ENCODE peak calls at places on chromosomes 3 and 15, in ten cellular contexts. One of them, this sample, is unnamed.

GRCh38 chr15:52427804-52428203 is 100.9 kb downstream of the MYO5A start:
- DNase-seq in H7: no peak
- DNase-seq in stimulated activated CD4-positive, alpha-beta T cell treated with anti-CD3 and anti-CD28 coated beads, Interleukin-15, amount 100 ng/mL, for 1 hour: no peak
- DNase-seq in neural crest cell: no peak
- DNase-seq in GM18507: peak; percentile 9
- DNase-seq in GM03348: peak; percentile 62
- DNase-seq in SW480: no peak
- DNase-seq in stimulated activated CD8-positive, alpha-beta memory T cell treated with anti-CD3 and anti-CD28 coated beads, Interleukin-4, amount 100 ng/mL, for 24 hours: no peak
- DNase-seq in activated T-cell treated with anti-CD3 and anti-CD28 coated beads for 1 hour: no peak
- DNase-seq in NCI-H1436: no peak
- DNase-seq in this sample: no peak

GRCh38 chr15:99427210-99427609 is 138.6 kb upstream of the MEF2A start:
- DNase-seq in stimulated activated CD4-positive, alpha-beta T cell treated with anti-CD3 and anti-CD28 coated beads, Interleukin-15, amount 100 ng/mL, for 1 hour: no peak
- DNase-seq in activated T-cell treated with anti-CD3 and anti-CD28 coated beads for 1 hour: no peak
- DNase-seq in neural crest cell: no peak
- DNase-seq in GM03348: no peak
- DNase-seq in NCI-H1436: no peak
- DNase-seq in GM18507: no peak
- DNase-seq in SW480: no peak
- DNase-seq in stimulated activated CD8-positive, alpha-beta memory T cell treated with anti-CD3 and anti-CD28 coated beads, Interleukin-4, amount 100 ng/mL, for 24 hours: no peak
- DNase-seq in H7: no peak
- DNase-seq in this sample: no peak

GRCh38 chr3:125163739-125164601 is 48.6 kb downstream of the SLC12A8 start:
- DNase-seq in neural crest cell: no peak
- DNase-seq in stimulated activated CD8-positive, alpha-beta memory T cell treated with anti-CD3 and anti-CD28 coated beads, Interleukin-4, amount 100 ng/mL, for 24 hours: no peak
- DNase-seq in GM03348: no peak
- DNase-seq in H7: peak; percentile 78
- DNase-seq in SW480: no peak
- DNase-seq in GM18507: no peak
- DNase-seq in NCI-H1436: no peak
- DNase-seq in stimulated activated CD4-positive, alpha-beta T cell treated with anti-CD3 and anti-CD28 coated beads, Interleukin-15, amount 100 ng/mL, for 1 hour: no peak
- DNase-seq in activated T-cell treated with anti-CD3 and anti-CD28 coated beads for 1 hour: no peak
- DNase-seq in this sample: no peak

GRCh38 chr15:32936283-32936918 is 218.6 kb downstream of the GREM1 start:
- DNase-seq in activated T-cell treated with anti-CD3 and anti-CD28 coated beads for 1 hour: no peak
- DNase-seq in SW480: no peak
- DNase-seq in stimulated activated CD4-positive, alpha-beta T cell treated with anti-CD3 and anti-CD28 coated beads, Interleukin-15, amount 100 ng/mL, for 1 hour: no peak
- DNase-seq in neural crest cell: no peak
- DNase-seq in H7: no peak
- DNase-seq in GM03348: peak; percentile 35
- DNase-seq in stimulated activated CD8-positive, alpha-beta memory T cell treated with anti-CD3 and anti-CD28 coated beads, Interleukin-4, amount 100 ng/mL, for 24 hours: no peak
- DNase-seq in NCI-H1436: no peak
- DNase-seq in GM18507: no peak
- DNase-seq in this sample: no peak

GRCh38 chr15:22902981-22903380 is 64.5 kb downstream of the NIPA2 start:
- DNase-seq in stimulated activated CD4-positive, alpha-beta T cell treated with anti-CD3 and anti-CD28 coated beads, Interleukin-15, amount 100 ng/mL, for 1 hour: no peak
- DNase-seq in SW480: no peak
- DNase-seq in H7: peak; percentile 19
- DNase-seq in GM18507: no peak
- DNase-seq in GM03348: no peak
- DNase-seq in neural crest cell: no peak
- DNase-seq in NCI-H1436: no peak
- DNase-seq in stimulated activated CD8-positive, alpha-beta memory T cell treated with anti-CD3 and anti-CD28 coated beads, Interleukin-4, amount 100 ng/mL, for 24 hours: no peak
- DNase-seq in activated T-cell treated with anti-CD3 and anti-CD28 coated beads for 1 hour: no peak
- DNase-seq in this sample: no peak

GRCh38 chr3:70049761-70050160 is 50.2 kb downstream of the SAMMSON start:
- DNase-seq in stimulated activated CD4-positive, alpha-beta T cell treated with anti-CD3 and anti-CD28 coated beads, Interleukin-15, amount 100 ng/mL, for 1 hour: no peak
- DNase-seq in activated T-cell treated with anti-CD3 and anti-CD28 coated beads for 1 hour: no peak
- DNase-seq in stimulated activated CD8-positive, alpha-beta memory T cell treated with anti-CD3 and anti-CD28 coated beads, Interleukin-4, amount 100 ng/mL, for 24 hours: no peak
- DNase-seq in GM18507: no peak
- DNase-seq in H7: no peak
- DNase-seq in NCI-H1436: no peak
- DNase-seq in neural crest cell: no peak
- DNase-seq in SW480: no peak
- DNase-seq in GM03348: no peak
- DNase-seq in this sample: no peak

GRCh38 chr3:99637041-99637380 is 1.4 kb upstream of the COL8A1 start:
- DNase-seq in neural crest cell: no peak
- DNase-seq in SW480: no peak
- DNase-seq in stimulated activated CD8-positive, alpha-beta memory T cell treated with anti-CD3 and anti-CD28 coated beads, Interleukin-4, amount 100 ng/mL, for 24 hours: no peak
- DNase-seq in stimulated activated CD4-positive, alpha-beta T cell treated with anti-CD3 and anti-CD28 coated beads, Interleukin-15, amount 100 ng/mL, for 1 hour: no peak
- DNase-seq in H7: peak; percentile 35
- DNase-seq in GM18507: no peak
- DNase-seq in GM03348: no peak
- DNase-seq in activated T-cell treated with anti-CD3 and anti-CD28 coated beads for 1 hour: no peak
- DNase-seq in NCI-H1436: no peak
- DNase-seq in this sample: no peak

GRCh38 chr3:47017504-47018268 is 38.2 kb downstream of the NBEAL2 start:
- DNase-seq in stimulated activated CD8-positive, alpha-beta memory T cell treated with anti-CD3 and anti-CD28 coated beads, Interleukin-4, amount 100 ng/mL, for 24 hours: no peak
- DNase-seq in H7: no peak
- DNase-seq in SW480: peak; percentile 39
- DNase-seq in stimulated activated CD4-positive, alpha-beta T cell treated with anti-CD3 and anti-CD28 coated beads, Interleukin-15, amount 100 ng/mL, for 1 hour: no peak
- DNase-seq in activated T-cell treated with anti-CD3 and anti-CD28 coated beads for 1 hour: no peak
- DNase-seq in GM03348: no peak
- DNase-seq in NCI-H1436: no peak
- DNase-seq in GM18507: no peak
- DNase-seq in neural crest cell: no peak
- DNase-seq in this sample: no peak

GRCh38 chr3:11118181-11118682 is 36.1 kb upstream of the HRH1 start:
- DNase-seq in neural crest cell: no peak
- DNase-seq in stimulated activated CD8-positive, alpha-beta memory T cell treated with anti-CD3 and anti-CD28 coated beads, Interleukin-4, amount 100 ng/mL, for 24 hours: no peak
- DNase-seq in stimulated activated CD4-positive, alpha-beta T cell treated with anti-CD3 and anti-CD28 coated beads, Interleukin-15, amount 100 ng/mL, for 1 hour: no peak
- DNase-seq in NCI-H1436: no peak
- DNase-seq in GM03348: peak; percentile 78
- DNase-seq in GM18507: no peak
- DNase-seq in H7: no peak
- DNase-seq in SW480: no peak
- DNase-seq in activated T-cell treated with anti-CD3 and anti-CD28 coated beads for 1 hour: no peak
- DNase-seq in this sample: no peak

GRCh38 chr3:116971531-116971930 is 262.0 kb downstream of the TUSC7 start:
- DNase-seq in stimulated activated CD8-positive, alpha-beta memory T cell treated with anti-CD3 and anti-CD28 coated beads, Interleukin-4, amount 100 ng/mL, for 24 hours: no peak
- DNase-seq in stimulated activated CD4-positive, alpha-beta T cell treated with anti-CD3 and anti-CD28 coated beads, Interleukin-15, amount 100 ng/mL, for 1 hour: no peak
- DNase-seq in NCI-H1436: no peak
- DNase-seq in H7: no peak
- DNase-seq in GM18507: no peak
- DNase-seq in neural crest cell: no peak
- DNase-seq in SW480: no peak
- DNase-seq in activated T-cell treated with anti-CD3 and anti-CD28 coated beads for 1 hour: no peak
- DNase-seq in GM03348: no peak
- DNase-seq in this sample: no peak

GRCh38 chr3:44439499-44440295 is 37.8 kb downstream of the ZNF445 start:
- DNase-seq in H7: no peak
- DNase-seq in NCI-H1436: no peak
- DNase-seq in stimulated activated CD8-positive, alpha-beta memory T cell treated with anti-CD3 and anti-CD28 coated beads, Interleukin-4, amount 100 ng/mL, for 24 hours: peak; percentile 58
- DNase-seq in stimulated activated CD4-positive, alpha-beta T cell treated with anti-CD3 and anti-CD28 coated beads, Interleukin-15, amount 100 ng/mL, for 1 hour: peak; percentile 13
- DNase-seq in neural crest cell: no peak
- DNase-seq in GM03348: no peak
- DNase-seq in SW480: no peak
- DNase-seq in activated T-cell treated with anti-CD3 and anti-CD28 coated beads for 1 hour: peak; percentile 12
- DNase-seq in GM18507: peak; percentile 40
- DNase-seq in this sample: peak; percentile 63

GRCh38 chr3:102400142-102400541 is 34.7 kb upstream of the ZPLD1 start:
- DNase-seq in H7: no peak
- DNase-seq in SW480: no peak
- DNase-seq in GM03348: no peak
- DNase-seq in NCI-H1436: no peak
- DNase-seq in neural crest cell: no peak
- DNase-seq in GM18507: no peak
- DNase-seq in stimulated activated CD4-positive, alpha-beta T cell treated with anti-CD3 and anti-CD28 coated beads, Interleukin-15, amount 100 ng/mL, for 1 hour: no peak
- DNase-seq in activated T-cell treated with anti-CD3 and anti-CD28 coated beads for 1 hour: no peak
- DNase-seq in stimulated activated CD8-positive, alpha-beta memory T cell treated with anti-CD3 and anti-CD28 coated beads, Interleukin-4, amount 100 ng/mL, for 24 hours: no peak
- DNase-seq in this sample: no peak

GRCh38 chr15:25838191-25838870 is 24.8 kb downstream of the ATP10A start:
- DNase-seq in SW480: no peak
- DNase-seq in neural crest cell: no peak
- DNase-seq in activated T-cell treated with anti-CD3 and anti-CD28 coated beads for 1 hour: no peak
- DNase-seq in GM18507: no peak
- DNase-seq in stimulated activated CD8-positive, alpha-beta memory T cell treated with anti-CD3 and anti-CD28 coated beads, Interleukin-4, amount 100 ng/mL, for 24 hours: no peak
- DNase-seq in GM03348: no peak
- DNase-seq in NCI-H1436: no peak
- DNase-seq in stimulated activated CD4-positive, alpha-beta T cell treated with anti-CD3 and anti-CD28 coated beads, Interleukin-15, amount 100 ng/mL, for 1 hour: no peak
- DNase-seq in H7: no peak
- DNase-seq in this sample: no peak

GRCh38 chr3:34998905-34999304 is 640.4 kb upstream of the ARPP21 start:
- DNase-seq in NCI-H1436: no peak
- DNase-seq in neural crest cell: no peak
- DNase-seq in SW480: no peak
- DNase-seq in GM18507: no peak
- DNase-seq in stimulated activated CD4-positive, alpha-beta T cell treated with anti-CD3 and anti-CD28 coated beads, Interleukin-15, amount 100 ng/mL, for 1 hour: no peak
- DNase-seq in GM03348: no peak
- DNase-seq in H7: no peak
- DNase-seq in stimulated activated CD8-positive, alpha-beta memory T cell treated with anti-CD3 and anti-CD28 coated beads, Interleukin-4, amount 100 ng/mL, for 24 hours: no peak
- DNase-seq in activated T-cell treated with anti-CD3 and anti-CD28 coated beads for 1 hour: no peak
- DNase-seq in this sample: no peak

This sample was measured in GM12892.